ENCODE peak calls at places on chromosomes 16 and 17, in nine cellular contexts. One of them, this sample, is unnamed.

GRCh38 chr17:17921192-17922082 is 50.8 kb downstream of the TOM1L2 start:
- DNase-seq in body of pancreas: no peak
- DNase-seq in cardiac fibroblast: peak
- DNase-seq in A549: peak
- DNase-seq in lower leg skin: no peak
- DNase-seq in natural killer cell: no peak
- DNase-seq in MCF 10A: peak
- DNase-seq in tibial artery: no peak
- DNase-seq in lower lobe of right lung: no peak
- DNase-seq in this sample: no peak

GRCh38 chr17:34252138-34252889 is 2.8 kb upstream of the CCL2 start:
- DNase-seq in body of pancreas: peak
- DNase-seq in cardiac fibroblast: peak
- DNase-seq in A549: peak
- DNase-seq in lower leg skin: peak
- DNase-seq in natural killer cell: no peak
- DNase-seq in MCF 10A: no peak
- DNase-seq in tibial artery: peak
- DNase-seq in lower lobe of right lung: peak
- DNase-seq in this sample: peak

GRCh38 chr16:24116371-24116770 is 139.8 kb upstream of the CACNG3 start:
- DNase-seq in body of pancreas: no peak
- DNase-seq in cardiac fibroblast: no peak
- DNase-seq in A549: no peak
- DNase-seq in lower leg skin: no peak
- DNase-seq in natural killer cell: no peak
- DNase-seq in MCF 10A: no peak
- DNase-seq in tibial artery: no peak
- DNase-seq in lower lobe of right lung: no peak
- DNase-seq in this sample: no peak

GRCh38 chr16:11240636-11241473 is 15.1 kb downstream of the SOCS1 start:
- DNase-seq in body of pancreas: no peak
- DNase-seq in cardiac fibroblast: no peak
- DNase-seq in A549: no peak
- DNase-seq in lower leg skin: no peak
- DNase-seq in natural killer cell: no peak
- DNase-seq in MCF 10A: no peak
- DNase-seq in tibial artery: no peak
- DNase-seq in lower lobe of right lung: no peak
- DNase-seq in this sample: no peak

GRCh38 chr16:14455577-14455976 is 174.5 kb downstream of the PARN start:
- DNase-seq in body of pancreas: no peak
- DNase-seq in cardiac fibroblast: peak
- DNase-seq in A549: peak
- DNase-seq in lower leg skin: no peak
- DNase-seq in natural killer cell: no peak
- DNase-seq in MCF 10A: no peak
- DNase-seq in tibial artery: no peak
- DNase-seq in lower lobe of right lung: no peak
- DNase-seq in this sample: no peak

GRCh38 chr17:30278032-30278431 is 13.7 kb downstream of the BLMH start:
- DNase-seq in body of pancreas: peak
- DNase-seq in cardiac fibroblast: peak
- DNase-seq in A549: peak
- DNase-seq in lower leg skin: no peak
- DNase-seq in natural killer cell: no peak
- DNase-seq in MCF 10A: peak
- DNase-seq in tibial artery: peak
- DNase-seq in lower lobe of right lung: no peak
- DNase-seq in this sample: no peak

GRCh38 chr16:46789499-46790414 is 41.2 kb downstream of the C16orf87 start:
- DNase-seq in body of pancreas: peak
- DNase-seq in cardiac fibroblast: peak
- DNase-seq in A549: peak
- DNase-seq in lower leg skin: peak
- DNase-seq in natural killer cell: peak
- DNase-seq in MCF 10A: peak
- DNase-seq in tibial artery: peak
- DNase-seq in lower lobe of right lung: peak
- DNase-seq in this sample: peak

GRCh38 chr17:28230011-28230410 is 89.0 kb upstream of the TMEM97 start:
- DNase-seq in body of pancreas: peak
- DNase-seq in cardiac fibroblast: no peak
- DNase-seq in A549: no peak
- DNase-seq in lower leg skin: no peak
- DNase-seq in natural killer cell: no peak
- DNase-seq in MCF 10A: no peak
- DNase-seq in tibial artery: no peak
- DNase-seq in lower lobe of right lung: no peak
- DNase-seq in this sample: no peak

GRCh38 chr16:81424761-81425160 is 19.8 kb upstream of the CMIP start:
- DNase-seq in body of pancreas: no peak
- DNase-seq in cardiac fibroblast: peak
- DNase-seq in A549: peak
- DNase-seq in lower leg skin: no peak
- DNase-seq in natural killer cell: no peak
- DNase-seq in MCF 10A: peak
- DNase-seq in tibial artery: no peak
- DNase-seq in lower lobe of right lung: no peak
- DNase-seq in this sample: peak

GRCh38 chr16:78290498-78291271 is 191.2 kb downstream of the WWOX start:
- DNase-seq in body of pancreas: no peak
- DNase-seq in cardiac fibroblast: no peak
- DNase-seq in A549: no peak
- DNase-seq in lower leg skin: no peak
- DNase-seq in natural killer cell: no peak
- DNase-seq in MCF 10A: no peak
- DNase-seq in tibial artery: no peak
- DNase-seq in lower lobe of right lung: no peak
- DNase-seq in this sample: no peak

GRCh38 chr17:64278614-64279013 is 15.6 kb upstream of the TEX2 start:
- DNase-seq in body of pancreas: no peak
- DNase-seq in cardiac fibroblast: peak
- DNase-seq in A549: peak
- DNase-seq in lower leg skin: no peak
- DNase-seq in natural killer cell: no peak
- DNase-seq in MCF 10A: peak
- DNase-seq in tibial artery: no peak
- DNase-seq in lower lobe of right lung: no peak
- DNase-seq in this sample: no peak

GRCh38 chr17:81456798-81457197 is 55.8 kb downstream of the ACTG1 start:
- DNase-seq in body of pancreas: no peak
- DNase-seq in cardiac fibroblast: no peak
- DNase-seq in A549: no peak
- DNase-seq in lower leg skin: no peak
- DNase-seq in natural killer cell: no peak
- DNase-seq in MCF 10A: no peak
- DNase-seq in tibial artery: no peak
- DNase-seq in lower lobe of right lung: no peak
- DNase-seq in this sample: no peak

GRCh38 chr17:27232328-27232727 is 61.6 kb upstream of the WSB1 start:
- DNase-seq in body of pancreas: no peak
- DNase-seq in cardiac fibroblast: no peak
- DNase-seq in A549: no peak
- DNase-seq in lower leg skin: no peak
- DNase-seq in natural killer cell: no peak
- DNase-seq in MCF 10A: no peak
- DNase-seq in tibial artery: no peak
- DNase-seq in lower lobe of right lung: no peak
- DNase-seq in this sample: no peak

GRCh38 chr17:31385428-31386285 is 5.8 kb upstream of the RAB11FIP4 start:
- DNase-seq in body of pancreas: no peak
- DNase-seq in cardiac fibroblast: no peak
- DNase-seq in A549: no peak
- DNase-seq in lower leg skin: no peak
- DNase-seq in natural killer cell: no peak
- DNase-seq in MCF 10A: no peak
- DNase-seq in tibial artery: no peak
- DNase-seq in lower lobe of right lung: no peak
- DNase-seq in this sample: no peak

GRCh38 chr16:90035902-90036301 is 16.6 kb upstream of the DBNDD1 start:
- DNase-seq in body of pancreas: no peak
- DNase-seq in cardiac fibroblast: no peak
- DNase-seq in A549: no peak
- DNase-seq in lower leg skin: no peak
- DNase-seq in natural killer cell: no peak
- DNase-seq in MCF 10A: no peak
- DNase-seq in tibial artery: no peak
- DNase-seq in lower lobe of right lung: no peak
- DNase-seq in this sample: no peak
- TF ChIP-seq CTCF in body of pancreas: no peak
- TF ChIP-seq CTCF in cardiac fibroblast: no peak
- TF ChIP-seq CTCF in A549: no peak
- TF ChIP-seq CTCF in lower leg skin: no peak
- TF ChIP-seq CTCF in natural killer cell: no peak
- TF ChIP-seq CTCF in MCF 10A: no peak
- TF ChIP-seq CTCF in tibial artery: no peak
- TF ChIP-seq CTCF in lower lobe of right lung: no peak
- TF ChIP-seq CTCF in this sample: no peak

GRCh38 chr16:86018487-86018886 is 119.5 kb downstream of the IRF8 start:
- DNase-seq in body of pancreas: no peak
- DNase-seq in cardiac fibroblast: peak
- DNase-seq in A549: no peak
- DNase-seq in lower leg skin: peak
- DNase-seq in natural killer cell: no peak
- DNase-seq in MCF 10A: no peak
- DNase-seq in tibial artery: peak
- DNase-seq in lower lobe of right lung: peak
- DNase-seq in this sample: no peak

GRCh38 chr16:86020971-86021370 is 122.0 kb downstream of the IRF8 start:
- DNase-seq in body of pancreas: no peak
- DNase-seq in cardiac fibroblast: no peak
- DNase-seq in A549: no peak
- DNase-seq in lower leg skin: no peak
- DNase-seq in natural killer cell: no peak
- DNase-seq in MCF 10A: no peak
- DNase-seq in tibial artery: no peak
- DNase-seq in lower lobe of right lung: no peak
- DNase-seq in this sample: no peak

GRCh38 chr16:86022381-86022960 is 123.5 kb downstream of the IRF8 start:
- DNase-seq in body of pancreas: no peak
- DNase-seq in cardiac fibroblast: no peak
- DNase-seq in A549: no peak
- DNase-seq in lower leg skin: no peak
- DNase-seq in natural killer cell: no peak
- DNase-seq in MCF 10A: no peak
- DNase-seq in tibial artery: no peak
- DNase-seq in lower lobe of right lung: no peak
- DNase-seq in this sample: no peak

GRCh38 chr16:86016201-86016965 is 117.4 kb downstream of the IRF8 start:
- DNase-seq in body of pancreas: peak
- DNase-seq in cardiac fibroblast: peak
- DNase-seq in A549: peak
- DNase-seq in lower leg skin: no peak
- DNase-seq in natural killer cell: no peak
- DNase-seq in MCF 10A: peak
- DNase-seq in tibial artery: no peak
- DNase-seq in lower lobe of right lung: no peak
- DNase-seq in this sample: peak

GRCh38 chr16:86019446-86020047 is 120.6 kb downstream of the IRF8 start:
- DNase-seq in body of pancreas: no peak
- DNase-seq in cardiac fibroblast: peak
- DNase-seq in A549: peak
- DNase-seq in lower leg skin: no peak
- DNase-seq in natural killer cell: no peak
- DNase-seq in MCF 10A: no peak
- DNase-seq in tibial artery: no peak
- DNase-seq in lower lobe of right lung: no peak
- DNase-seq in this sample: no peak
- TF ChIP-seq CTCF in body of pancreas: no peak
- TF ChIP-seq CTCF in cardiac fibroblast: peak
- TF ChIP-seq CTCF in A549: no peak
- TF ChIP-seq CTCF in lower leg skin: no peak
- TF ChIP-seq CTCF in natural killer cell: peak
- TF ChIP-seq CTCF in MCF 10A: peak
- TF ChIP-seq CTCF in tibial artery: no peak
- TF ChIP-seq CTCF in lower lobe of right lung: peak
- TF ChIP-seq CTCF in this sample: peak

GRCh38 chr16:1631931-1632637 is 19.9 kb downstream of the CRAMP1 start:
- DNase-seq in body of pancreas: no peak
- DNase-seq in cardiac fibroblast: no peak
- DNase-seq in A549: no peak
- DNase-seq in lower leg skin: no peak
- DNase-seq in natural killer cell: no peak
- DNase-seq in MCF 10A: no peak
- DNase-seq in tibial artery: no peak
- DNase-seq in lower lobe of right lung: no peak
- DNase-seq in this sample: no peak

GRCh38 chr16:1630450-1631213 is 18.5 kb downstream of the CRAMP1 start:
- DNase-seq in body of pancreas: no peak
- DNase-seq in cardiac fibroblast: no peak
- DNase-seq in A549: no peak
- DNase-seq in lower leg skin: no peak
- DNase-seq in natural killer cell: no peak
- DNase-seq in MCF 10A: no peak
- DNase-seq in tibial artery: no peak
- DNase-seq in lower lobe of right lung: no peak
- DNase-seq in this sample: no peak

GRCh38 chr16:1632638-1632970 is 20.4 kb downstream of the CRAMP1 start:
- DNase-seq in body of pancreas: no peak
- DNase-seq in cardiac fibroblast: no peak
- DNase-seq in A549: no peak
- DNase-seq in lower leg skin: no peak
- DNase-seq in natural killer cell: no peak
- DNase-seq in MCF 10A: no peak
- DNase-seq in tibial artery: no peak
- DNase-seq in lower lobe of right lung: no peak
- DNase-seq in this sample: no peak

GRCh38 chr16:1633310-1633709 is 21.1 kb downstream of the CRAMP1 start:
- DNase-seq in body of pancreas: no peak
- DNase-seq in cardiac fibroblast: no peak
- DNase-seq in A549: no peak
- DNase-seq in lower leg skin: no peak
- DNase-seq in natural killer cell: no peak
- DNase-seq in MCF 10A: no peak
- DNase-seq in tibial artery: no peak
- DNase-seq in lower lobe of right lung: no peak
- DNase-seq in this sample: no peak

DNA sequence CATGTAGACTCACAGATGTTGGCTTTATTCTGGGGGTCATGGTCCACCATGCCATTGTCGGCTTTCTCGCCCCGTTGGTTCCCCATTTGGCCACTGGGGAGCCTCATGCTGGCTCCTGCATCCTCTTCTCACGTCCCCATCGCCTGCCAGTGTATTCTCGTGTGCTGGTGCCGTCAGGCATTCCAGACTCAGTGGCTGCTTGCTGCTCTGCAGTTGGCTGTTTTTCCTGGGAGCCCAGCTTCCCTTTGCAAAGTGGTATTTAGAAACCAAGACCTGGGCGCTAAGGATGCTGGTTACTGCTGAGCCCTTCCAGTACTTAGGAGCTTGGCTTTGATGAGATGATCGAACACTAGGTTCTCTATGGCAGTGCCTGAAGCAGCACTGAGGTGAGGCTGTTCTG is 19.1 kb downstream of the CRAMP1 start:
- DNase-seq in body of pancreas: no peak
- DNase-seq in cardiac fibroblast: no peak
- DNase-seq in A549: no peak
- DNase-seq in lower leg skin: no peak
- DNase-seq in natural killer cell: no peak
- DNase-seq in MCF 10A: no peak
- DNase-seq in tibial artery: no peak
- DNase-seq in lower lobe of right lung: no peak
- DNase-seq in this sample: no peak
- TF ChIP-seq CTCF in body of pancreas: no peak
- TF ChIP-seq CTCF in cardiac fibroblast: no peak
- TF ChIP-seq CTCF in A549: no peak
- TF ChIP-seq CTCF in lower leg skin: no peak
- TF ChIP-seq CTCF in natural killer cell: no peak
- TF ChIP-seq CTCF in MCF 10A: no peak
- TF ChIP-seq CTCF in tibial artery: no peak
- TF ChIP-seq CTCF in lower lobe of right lung: no peak
- TF ChIP-seq CTCF in this sample: no peak

GRCh38 chr17:40314557-40314953 is 5.6 kb downstream of the RARA start:
- DNase-seq in body of pancreas: peak
- DNase-seq in cardiac fibroblast: peak
- DNase-seq in A549: peak
- DNase-seq in lower leg skin: peak
- DNase-seq in natural killer cell: peak
- DNase-seq in MCF 10A: peak
- DNase-seq in tibial artery: peak
- DNase-seq in lower lobe of right lung: peak
- DNase-seq in this sample: peak
- TF ChIP-seq CTCF in body of pancreas: no peak
- TF ChIP-seq CTCF in cardiac fibroblast: no peak
- TF ChIP-seq CTCF in A549: peak
- TF ChIP-seq CTCF in lower leg skin: no peak
- TF ChIP-seq CTCF in natural killer cell: no peak
- TF ChIP-seq CTCF in MCF 10A: no peak
- TF ChIP-seq CTCF in tibial artery: no peak
- TF ChIP-seq CTCF in lower lobe of right lung: no peak
- TF ChIP-seq CTCF in this sample: no peak

This sample was measured in GM13977.